ENCODE peak calls at places on chromosomes 12 and 14, in eight cellular contexts. G is A673, R is vagina, I is foreskin fibroblast, Q is upper lobe of right lung, C is cardiac muscle cell, T is mammary epithelial cell, Y is heart left ventricle. L is an unnamed sample.
A peak's percentile ranks its signal among the peaks of the same experiment; 100 is the strongest.

GRCh38 chr12:110790301-110790700 is 47.6 kb upstream of the PPP1CC start:
- DNase-seq in R (no peak), Q (no peak), T (no peak), C (no peak), G (no peak), I (no peak), Y (no peak), L (no peak)

GRCh38 chr14:22334627-22335026 is 254.4 kb downstream of the DAD1 start:
- DNase-seq in C (no peak), Q (no peak), R (no peak), Y (no peak), I (no peak), G (no peak), T (no peak), L (no peak)

GRCh38 chr14:91415794-91416743 is 1.6 kb downstream of the CCDC88C start:
- DNase-seq in G (peak; percentile 79), Y (no peak), R (no peak), I (no peak), Q (no peak), C (no peak), T (no peak), L (no peak)

GRCh38 chr14:32078794-32079663 is 1.9 kb downstream of the ARHGAP5 start:
- DNase-seq in I (no peak), Q (no peak), Y (no peak), T (peak; percentile 71), R (no peak), C (peak; percentile 19), G (no peak), L (no peak)

GRCh38 chr14:50061664-50062437 is 54.5 kb downstream of the VCPKMT start:
- DNase-seq in C (peak; percentile 38), I (peak; percentile 46), Q (peak; percentile 68), T (peak; percentile 50), G (peak; percentile 54), Y (peak; percentile 76), R (no peak), L (peak; percentile 37)

GRCh38 chr12:26857465-26858176 is 24.6 kb upstream of the ITPR2 start:
- DNase-seq in Q (no peak), C (no peak), G (peak; percentile 49), T (no peak), Y (no peak), R (no peak), I (no peak), L (no peak)

GRCh38 chr14:93073833-93074769 is 41.6 kb downstream of the ITPK1 start:
- DNase-seq in R (no peak), Q (peak; percentile 76), C (no peak), Y (peak; percentile 80), I (peak; percentile 34), G (peak; percentile 37), T (peak; percentile 32), L (no peak)

GRCh38 chr14:105433161-105433605 is 13.6 kb downstream of the MTA1 start:
- DNase-seq in T (no peak), C (no peak), G (no peak), Q (no peak), R (no peak), I (no peak), Y (peak; percentile 58), L (no peak)

GRCh38 chr12:62764251-62764650 is 170.7 kb downstream of the PPM1H start:
- DNase-seq in C (no peak), T (no peak), G (no peak), I (no peak), Y (no peak), Q (no peak), R (no peak), L (no peak)

GRCh38 chr12:132827763-132828703 is 636 bp downstream of the GOLGA3 start:
- DNase-seq in R (no peak), Y (no peak), C (peak; percentile 52), G (no peak), I (peak; percentile 41), Q (peak; percentile 73), T (peak; percentile 64), L (no peak)

GRCh38 chr14:22552001-22552826 is 36.8 kb downstream of the DAD1 start:
- DNase-seq in Q (no peak), R (no peak), I (no peak), T (no peak), G (no peak), C (no peak), Y (no peak), L (no peak)

GRCh38 chr14:43306053-43306452 is 1201.0 kb downstream of the FSCB start:
- DNase-seq in T (no peak), C (no peak), Q (no peak), I (no peak), R (no peak), G (peak; percentile 2), Y (no peak), L (no peak)

GRCh38 chr12:990308-990648 is 745 bp upstream of the ERC1 start:
- DNase-seq in I (peak; percentile 51), T (peak; percentile 62), R (no peak), Y (peak; percentile 86), C (peak; percentile 74), G (peak; percentile 67), Q (peak; percentile 90), L (peak; percentile 23)

GRCh38 chr12:52210186-52210924 is 18.5 kb upstream of the KRT80 start:
- DNase-seq in Q (peak; percentile 57), T (peak; percentile 58), C (no peak), R (no peak), I (peak; percentile 80), G (no peak), Y (peak; percentile 48), L (no peak)

GRCh38 chr12:46266382-46266791 is 2.5 kb downstream of the SLC38A1 start:
- DNase-seq in I (peak; percentile 39), Q (no peak), Y (no peak), R (no peak), C (no peak), T (peak; percentile 69), G (peak; percentile 47), L (peak; percentile 83)

GRCh38 chr12:46265102-46265501 is 3.7 kb downstream of the SLC38A1 start:
- DNase-seq in Y (no peak), G (no peak), C (no peak), Q (no peak), T (no peak), I (no peak), R (no peak), L (no peak)

GRCh38 chr12:46266869-46267617 is 1.8 kb downstream of the SLC38A1 start:
- DNase-seq in R (no peak), C (peak; percentile 88), Q (peak; percentile 79), I (peak; percentile 50), T (peak; percentile 51), Y (peak; percentile 71), G (peak; percentile 66), L (peak; percentile 78)

GRCh38 chr12:46264057-46264456 is 4.8 kb downstream of the SLC38A1 start:
- DNase-seq in Q (no peak), T (peak; percentile 63), G (no peak), R (no peak), Y (no peak), C (no peak), I (no peak), L (no peak)

DNA sequence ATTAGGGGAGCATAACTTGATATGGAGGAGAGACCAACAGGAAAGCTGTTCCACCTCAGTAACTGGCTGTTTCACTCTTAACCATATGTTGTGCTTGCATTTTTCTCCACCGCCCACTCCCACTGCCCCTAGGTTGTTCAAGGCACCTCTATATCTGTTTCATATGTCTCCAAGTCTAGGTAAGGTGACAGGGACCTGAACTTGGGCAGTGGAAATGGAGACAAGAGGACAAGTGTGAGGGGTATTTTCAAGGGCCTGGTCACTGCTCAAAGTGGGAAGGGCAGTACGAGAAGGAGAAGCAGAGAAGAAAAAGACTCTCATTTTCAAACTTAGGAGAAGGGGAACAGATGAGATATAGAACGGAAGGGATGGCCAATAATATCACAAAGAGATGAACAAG is 3.1 kb downstream of the SLC38A1 start:
- DNase-seq in I (no peak), C (no peak), R (no peak), Q (no peak), T (no peak), G (no peak), Y (no peak), L (no peak)
- H3K4me3 ChIP-seq in I (no peak overlapping the region), C (peak overlapping the region; percentile 72), R (no peak overlapping the region), Q (peak overlapping the region; percentile 67), T (peak overlapping the region; percentile 95), G (peak overlapping the region; percentile 76), Y (no peak overlapping the region), L (peak overlapping the region; percentile 75)

GRCh38 chr14:30270200-30271161 is 288.5 kb upstream of the G2E3 start:
- DNase-seq in T (peak; percentile 70), Q (peak; percentile 86), C (peak; percentile 87), I (peak; percentile 75), R (no peak), G (peak; percentile 91), Y (peak; percentile 87), L (peak; percentile 57)
- H3K4me3 ChIP-seq in T (no peak overlapping the region), Q (no peak overlapping the region), C (no peak overlapping the region), I (peak overlapping the region; percentile 36), R (no peak overlapping the region), G (peak overlapping the region; percentile 16), Y (no peak overlapping the region), L (no peak overlapping the region)

GRCh38 chr12:99130808-99131538 is 485.9 kb downstream of the APAF1 start:
- DNase-seq in G (peak; percentile 79), Q (no peak), R (no peak), Y (no peak), C (no peak), T (no peak), I (no peak), L (no peak)
- H3K4me3 ChIP-seq in G (peak overlapping the region; percentile 17), Q (peak overlapping the region; percentile 22), R (no peak overlapping the region), Y (no peak overlapping the region), C (no peak overlapping the region), T (no peak overlapping the region), I (no peak overlapping the region), L (no peak overlapping the region)

GRCh38 chr14:36583242-36584166 is 1.1 kb upstream of the NKX2-8 start:
- DNase-seq in C (no peak), Y (no peak), T (no peak), I (no peak), G (no peak), Q (no peak), R (no peak), L (no peak)
- H3K4me3 ChIP-seq in C (no peak overlapping the region), Y (no peak overlapping the region), T (no peak overlapping the region), I (no peak overlapping the region), G (no peak overlapping the region), Q (no peak overlapping the region), R (no peak overlapping the region), L (peak overlapping the region; percentile 64)

L was measured in gastrocnemius medialis.